ENCODE peak calls at places on chromosomes 13 and 19, in four cellular contexts. E is lung, U is astrocyte of the spinal cord, M is left ventricle myocardium inferior. B is an unnamed sample.

GRCh38 chr19:39070888-39071287 is 13.3 kb upstream of the ACP7 start:
- DNase-seq in E (no peak), U (peak; percentile 32), M (no peak), B (no peak)

GRCh38 chr13:91157273-91158014 is 190.0 kb upstream of the MIR17HG start:
- DNase-seq in E (no peak), U (no peak), M (no peak), B (no peak)

GRCh38 chr13:21058361-21058760 is 3.0 kb downstream of the LATS2 start:
- DNase-seq in E (no peak), U (no peak), M (no peak), B (no peak)

GRCh38 chr19:1266818-1267440 is 2.2 kb upstream of the CIRBP start:
- DNase-seq in E (peak; percentile 79), U (peak; percentile 42), M (peak; percentile 83), B (no peak)

GRCh38 chr19:49117677-49118564 is 1.0 kb downstream of the C19orf73 start:
- DNase-seq in E (no peak), U (no peak), M (peak; percentile 36), B (no peak)

GRCh38 chr19:42269518-42270345 is 680 bp downstream of the CIC start:
- DNase-seq in E (peak; percentile 30), U (no peak), M (no peak), B (no peak)

GRCh38 chr13:37163626-37164365 is 58.3 kb upstream of the CSNK1A1L start:
- DNase-seq in E (no peak), U (no peak), M (no peak), B (no peak)

GRCh38 chr13:34657716-34658115 is 284.4 kb upstream of the NBEA start:
- DNase-seq in E (no peak), U (peak; percentile 54), M (no peak), B (no peak)

GRCh38 chr13:84481958-84482357 is 599.7 kb upstream of the SLITRK1 start:
- DNase-seq in E (no peak), U (peak; percentile 79), M (no peak), B (no peak)

GRCh38 chr13:30997697-30998547 is 65.5 kb downstream of the TEX26 start:
- DNase-seq in E (no peak), U (no peak), M (peak; percentile 47), B (no peak)

GRCh38 chr19:7069904-7070226 is 362 bp downstream of the ZNF557 start:
- DNase-seq in E (no peak), U (no peak), M (no peak), B (no peak)

GRCh38 chr19:44671400-44671799 is at the start of gene CEACAM19:
- DNase-seq in E (no peak), U (no peak), M (no peak), B (no peak)

GRCh38 chr13:28000567-28000966 is 12.1 kb upstream of the URAD start:
- DNase-seq in E (no peak), U (no peak), M (no peak), B (no peak)

GRCh38 chr13:110331362-110331761 is 24.3 kb downstream of the COL4A2 start:
- DNase-seq in E (no peak), U (peak; percentile 97), M (no peak), B (no peak)

GRCh38 chr13:30713133-30713532 is 22.2 kb upstream of the ALOX5AP start:
- DNase-seq in E (peak; percentile 62), U (no peak), M (no peak), B (no peak)

GRCh38 chr13:27053902-27054595 is 117.6 kb downstream of the USP12 start:
- DNase-seq in E (no peak), U (peak; percentile 77), M (no peak), B (no peak)

GRCh38 chr13:81596224-81596753 is 1255.4 kb upstream of the SPRY2 start:
- DNase-seq in E (no peak), U (no peak), M (no peak), B (no peak)

GRCh38 chr19:30686252-30686762 is 314.1 kb downstream of the ZNF536 start:
- DNase-seq in E (no peak), U (peak; percentile 5), M (no peak), B (no peak)

GRCh38 chr13:24615911-24616472 is 64.2 kb upstream of the ATP12A start:
- DNase-seq in E (no peak), U (no peak), M (no peak), B (no peak)

GRCh38 chr19:33219261-33219812 is 6.3 kb downstream of the SLC7A10 start:
- DNase-seq in E (no peak), U (peak; percentile 76), M (no peak), B (no peak)

GRCh38 chr19:33217881-33218280 is 7.8 kb downstream of the SLC7A10 start:
- DNase-seq in E (no peak), U (no peak), M (no peak), B (no peak)

GRCh38 chr19:33215438-33216197 is 10.0 kb downstream of the SLC7A10 start:
- DNase-seq in E (no peak), U (no peak), M (no peak), B (no peak)

GRCh38 chr19:33214621-33215020 is 11.0 kb downstream of the SLC7A10 start:
- DNase-seq in E (no peak), U (peak; percentile 20), M (no peak), B (no peak)

GRCh38 chr19:33216198-33216830 is 9.3 kb downstream of the SLC7A10 start:
- DNase-seq in E (no peak), U (no peak), M (no peak), B (no peak)
- TF ChIP-seq CTCF in E (no peak), U (no peak), M (no peak), B (no peak)

DNA sequence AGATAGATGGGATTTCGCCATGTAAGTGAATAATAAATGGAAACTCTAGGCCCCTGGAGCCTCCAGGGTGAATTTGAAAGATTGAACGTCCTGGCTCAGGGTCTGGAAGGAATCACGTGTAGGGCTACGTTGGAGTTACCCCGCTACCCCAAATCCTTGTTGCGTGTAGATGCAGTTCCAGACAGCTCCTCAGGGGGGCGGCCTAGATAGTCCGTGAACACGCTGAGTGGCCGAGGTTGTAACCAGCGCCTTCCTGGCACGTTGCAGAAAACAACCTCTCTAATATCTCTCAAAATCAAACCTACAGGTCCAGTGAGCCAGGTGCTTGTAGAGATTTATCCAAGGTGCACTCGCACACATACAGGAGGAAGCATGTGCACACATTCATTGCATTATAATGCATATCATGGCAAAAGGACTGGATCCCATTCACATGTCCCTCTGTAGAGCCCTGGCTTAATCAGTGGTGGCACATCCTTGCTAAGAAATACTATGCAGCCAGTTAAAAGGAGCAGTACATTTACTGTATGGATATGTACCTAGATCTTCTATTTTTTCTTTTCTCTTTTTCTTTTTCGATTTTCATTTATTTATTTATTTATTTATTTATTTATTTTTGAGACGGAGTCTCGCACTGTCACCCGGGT is 2.5 kb upstream of the KEAP1 start:
- DNase-seq in E (peak; percentile 80), U (peak; percentile 55), M (peak; percentile 71), B (no peak)
- TF ChIP-seq CTCF in E (peak; percentile 74), U (peak; percentile 85), M (peak; percentile 86), B (peak; percentile 84)

GRCh38 chr19:29665215-29665825 is at the start of gene PLEKHF1:
- DNase-seq in E (peak; percentile 86), U (peak; percentile 76), M (peak; percentile 94), B (no peak)
- TF ChIP-seq CTCF in E (no peak), U (no peak), M (no peak), B (peak; percentile 26)

GRCh38 chr13:98487016-98487415 is 89.9 kb downstream of the STK24 start:
- DNase-seq in E (no peak), U (no peak), M (no peak), B (no peak)

GRCh38 chr13:98487522-98487921 is 89.4 kb downstream of the STK24 start:
- DNase-seq in E (no peak), U (no peak), M (no peak), B (no peak)

GRCh38 chr13:98485561-98485960 is 91.3 kb downstream of the STK24 start:
- DNase-seq in E (no peak), U (no peak), M (no peak), B (no peak)

GRCh38 chr13:98484289-98485219 is 92.4 kb downstream of the STK24 start:
- DNase-seq in E (peak; percentile 92), U (peak; percentile 97), M (peak; percentile 51), B (no peak)

GRCh38 chr13:98486412-98486811 is 90.5 kb downstream of the STK24 start:
- DNase-seq in E (no peak), U (no peak), M (no peak), B (no peak)
- TF ChIP-seq CTCF in E (no peak), U (no peak), M (no peak), B (no peak)